ENCODE peak calls at places on chromosome 16, in seven cellular contexts. U is heart right ventricle, R is ovary, H is colonic mucosa, F is A549, N is stomach, D is heart left ventricle. M is an unnamed sample.

GRCh38 chr16:21300309-21301167 is 22.4 kb upstream of the CRYM start:
- DNase-seq in H (peak), R (peak), N (peak), U (peak), D (peak), F (peak), M (peak)

GRCh38 chr16:47728229-47728628 is 267.1 kb downstream of the PHKB start:
- DNase-seq in D (no peak), R (no peak), N (no peak), H (no peak), F (no peak), U (no peak), M (no peak)

GRCh38 chr16:557463-558297 is 2.5 kb upstream of the PRR35 start:
- DNase-seq in H (no peak), N (no peak), R (no peak), F (no peak), U (no peak), D (no peak), M (no peak)

GRCh38 chr16:81198635-81199034 is 39.9 kb upstream of the BCO1 start:
- DNase-seq in N (no peak), R (no peak), U (no peak), D (no peak), F (no peak), H (no peak), M (no peak)

GRCh38 chr16:81237282-81237681 is 1.2 kb upstream of the BCO1 start:
- DNase-seq in H (peak), U (peak), N (peak), F (no peak), D (peak), R (no peak), M (peak)

GRCh38 chr16:78782572-78782971 is 683.1 kb downstream of the WWOX start:
- DNase-seq in R (no peak), H (no peak), U (no peak), F (no peak), N (no peak), D (no peak), M (no peak)

GRCh38 chr16:19138601-19139000 is 24.8 kb downstream of the ITPRIPL2 start:
- DNase-seq in R (no peak), F (peak), D (peak), U (peak), H (peak), N (peak), M (no peak)

GRCh38 chr16:53840472-53840871 is 136.5 kb downstream of the FTO start:
- DNase-seq in U (no peak), H (no peak), F (no peak), N (no peak), D (no peak), R (no peak), M (no peak)

GRCh38 chr16:4320030-4320429 is 4.2 kb downstream of the GLIS2 start:
- DNase-seq in F (no peak), H (peak), U (no peak), D (peak), N (no peak), R (peak), M (no peak)

GRCh38 chr16:1584926-1585487 is 26.9 kb downstream of the IFT140 start:
- DNase-seq in H (no peak), R (no peak), F (no peak), U (no peak), D (no peak), N (no peak), M (no peak)

GRCh38 chr16:66585477-66586239 is 6.4 kb downstream of the CMTM2 start:
- DNase-seq in U (peak), H (no peak), F (no peak), N (no peak), D (no peak), R (no peak), M (no peak)

GRCh38 chr16:85362443-85362842 is 250.2 kb upstream of the CIBAR2 start:
- DNase-seq in H (no peak), N (no peak), F (no peak), U (no peak), D (no peak), R (no peak), M (no peak)

GRCh38 chr16:18839555-18839954 is 38.2 kb upstream of the ARL6IP1 start:
- DNase-seq in U (no peak), N (peak), H (peak), D (no peak), F (no peak), R (no peak), M (peak)

GRCh38 chr16:14186007-14186953 is 115.2 kb downstream of the MRTFB start:
- DNase-seq in U (peak), F (no peak), R (no peak), N (no peak), H (no peak), D (peak), M (no peak)

GRCh38 chr16:47565454-47565853 is 104.3 kb downstream of the PHKB start:
- DNase-seq in U (peak), H (peak), D (peak), F (no peak), R (no peak), N (no peak), M (no peak)

GRCh38 chr16:50235581-50235980 is 30.8 kb upstream of the ADCY7 start:
- DNase-seq in F (no peak), N (no peak), U (no peak), H (no peak), R (no peak), D (no peak), M (no peak)

GRCh38 chr16:55056585-55057520 is 126.2 kb downstream of the IRX5 start:
- DNase-seq in N (no peak), U (no peak), R (no peak), H (no peak), F (peak), D (peak), M (no peak)

GRCh38 chr16:73483934-73484712 is 436.2 kb upstream of the ZFHX3 start:
- DNase-seq in N (no peak), U (no peak), R (no peak), H (no peak), D (no peak), F (no peak), M (no peak)

GRCh38 chr16:58021661-58022551 is 3.6 kb upstream of the MMP15 start:
- DNase-seq in F (no peak), H (no peak), R (no peak), N (no peak), D (peak), U (no peak), M (peak)

GRCh38 chr16:83269541-83269940 is 538.2 kb upstream of the HSBP1 start:
- DNase-seq in H (no peak), F (no peak), R (no peak), U (no peak), N (no peak), D (no peak), M (no peak)

GRCh38 chr16:2082171-2082982 is 34.6 kb downstream of the TSC2 start:
- DNase-seq in U (peak), D (peak), H (peak), F (no peak), N (peak), R (peak), M (peak)

GRCh38 chr16:8581923-8582580 is 8.3 kb downstream of the TMEM114 start:
- DNase-seq in R (no peak), F (no peak), N (no peak), U (no peak), H (no peak), D (peak), M (no peak)

GRCh38 chr16:84247341-84247740 is 7.5 kb upstream of the KCNG4 start:
- DNase-seq in N (no peak), H (no peak), R (no peak), F (no peak), U (no peak), D (no peak), M (no peak)

GRCh38 chr16:85667841-85668413 is 20.8 kb downstream of the GINS2 start:
- DNase-seq in F (no peak), R (peak), D (no peak), U (no peak), H (no peak), N (no peak), M (no peak)

GRCh38 chr16:54540525-54541180 is 254.1 kb upstream of the IRX3 start:
- DNase-seq in U (no peak), H (peak), F (no peak), D (no peak), N (peak), R (no peak), M (no peak)

GRCh38 chr16:54296543-54296942 is 10.0 kb upstream of the IRX3 start:
- DNase-seq in N (no peak), D (no peak), H (no peak), U (no peak), F (no peak), R (no peak), M (no peak)

GRCh38 chr16:80466024-80466986 is 74.5 kb upstream of the DYNLRB2 start:
- DNase-seq in U (peak), F (peak), H (peak), D (peak), N (peak), R (peak), M (no peak)

GRCh38 chr16:66750279-66751134 is 902 bp downstream of the DYNC1LI2 start:
- DNase-seq in U (no peak), F (no peak), H (peak), D (no peak), R (no peak), N (no peak), M (no peak)

GRCh38 chr16:28180660-28181556 is 30.9 kb downstream of the XPO6 start:
- DNase-seq in R (no peak), U (no peak), F (no peak), N (no peak), H (no peak), D (no peak), M (no peak)

GRCh38 chr16:55568151-55568693 is 1.7 kb downstream of the CAPNS2 start:
- DNase-seq in U (no peak), R (no peak), N (no peak), F (no peak), D (no peak), H (no peak), M (peak)

GRCh38 chr16:67884-68789 is 4.3 kb downstream of the RHBDF1 start:
- DNase-seq in D (peak), N (no peak), R (no peak), H (no peak), U (no peak), F (no peak), M (no peak)

GRCh38 chr16:4718466-4718865 is 15.6 kb downstream of the ANKS3 start:
- DNase-seq in N (no peak), U (no peak), H (no peak), F (no peak), R (no peak), D (no peak), M (no peak)

GRCh38 chr16:50151744-50152143 is 1.4 kb upstream of the TENT4B start:
- DNase-seq in F (no peak), R (peak), N (no peak), H (no peak), D (no peak), U (no peak), M (no peak)

GRCh38 chr16:84199861-84200260 is 8.9 kb downstream of the ADAD2 start:
- DNase-seq in R (no peak), U (no peak), D (no peak), H (no peak), N (no peak), F (no peak), M (no peak)

GRCh38 chr16:51002889-51003490 is 148.1 kb downstream of the SALL1 start:
- DNase-seq in R (no peak), D (no peak), H (no peak), F (no peak), N (peak), U (peak), M (no peak)

GRCh38 chr16:85090166-85090565 is 22.1 kb downstream of the CIBAR2 start:
- DNase-seq in F (no peak), N (no peak), R (no peak), U (no peak), D (no peak), H (no peak), M (no peak)

GRCh38 chr16:71658771-71659170 is 32.8 kb downstream of the MARVELD3 start:
- DNase-seq in H (no peak), F (no peak), U (no peak), R (no peak), N (no peak), D (no peak), M (no peak)

GRCh38 chr16:2777231-2777902 is at the start of gene ELOB:
- DNase-seq in F (peak), N (peak), R (peak), D (peak), U (peak), H (peak), M (no peak)

GRCh38 chr16:67942200-67942509 is 1.8 kb downstream of the LCAT start:
- DNase-seq in H (no peak), D (no peak), U (no peak), N (no peak), R (peak), F (peak), M (no peak)

DNA sequence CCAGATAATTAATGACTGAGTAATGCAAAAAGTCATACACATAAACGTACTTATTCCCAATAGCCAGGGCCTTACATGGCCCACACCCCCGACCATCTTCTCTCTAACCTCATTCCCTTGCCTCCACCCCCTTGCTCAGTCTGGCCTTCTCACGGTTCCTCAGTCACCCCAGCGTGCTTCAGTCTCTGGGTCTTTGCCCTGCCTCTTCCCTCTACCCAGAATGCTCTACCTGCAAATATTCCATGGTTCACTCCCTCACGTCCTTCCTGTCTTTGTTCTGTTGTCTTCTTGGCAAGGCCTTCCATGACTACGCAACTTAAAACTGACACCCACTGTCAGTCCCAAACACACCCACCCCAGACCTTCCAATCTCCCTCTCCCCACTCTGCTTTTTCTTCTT is 468.3 kb downstream of the GRIN2A start:
- DNase-seq in H (no peak), U (no peak), D (no peak), F (no peak), R (no peak), N (no peak), M (no peak)
- H3K27ac ChIP-seq in H (no peak), U (no peak), D (no peak), F (no peak), R (no peak), N (no peak), M (no peak)

DNA sequence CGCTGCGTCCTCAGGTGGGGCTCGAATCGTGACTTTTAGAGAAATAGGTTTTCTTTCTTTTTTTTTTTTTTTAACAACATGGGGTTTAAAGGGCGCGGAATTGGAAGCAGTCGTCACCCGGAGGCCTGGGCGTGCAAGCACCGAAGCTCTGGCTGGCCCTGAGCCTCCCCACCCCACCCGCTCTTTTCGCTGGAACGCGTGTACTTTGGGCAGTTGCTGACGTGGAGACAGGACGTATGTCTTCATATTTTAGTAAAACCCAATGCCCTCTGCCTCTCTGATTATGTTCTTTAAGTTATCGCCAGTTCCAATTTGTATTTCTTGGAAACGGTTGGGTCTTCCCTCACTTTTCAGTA is 552 bp upstream of the C16orf95 start:
- DNase-seq in D (peak), R (peak), F (peak), U (peak), H (peak), N (peak), M (no peak)
- H3K27ac ChIP-seq in D (peak), R (peak), F (peak), U (peak), H (peak), N (peak), M (peak)

DNA sequence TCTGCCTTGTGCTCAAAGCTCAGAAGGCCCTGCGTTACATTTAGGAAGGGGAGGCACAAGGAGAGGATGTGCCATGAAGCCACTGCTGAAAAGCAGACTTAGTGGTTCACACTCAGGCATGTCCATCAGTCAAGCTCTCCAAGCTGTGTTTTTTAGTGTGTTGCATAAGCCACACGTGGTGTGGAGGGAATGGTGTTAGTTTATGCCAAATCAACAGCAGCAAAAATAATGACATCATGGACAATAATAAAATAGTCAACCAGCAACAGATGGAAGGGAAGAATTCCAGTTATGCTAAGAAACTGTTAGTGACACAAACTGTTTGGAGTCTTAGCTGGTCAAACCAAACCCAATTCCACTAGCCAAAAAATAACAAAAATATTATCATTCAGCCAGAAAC is 438.3 kb downstream of the NPIPA7 start:
- DNase-seq in F (no peak), R (no peak), U (no peak), D (no peak), N (no peak), H (no peak), M (no peak)
- H3K27ac ChIP-seq in F (no peak), R (no peak), U (no peak), D (no peak), N (no peak), H (no peak), M (no peak)

GRCh38 chr16:30760577-30761426 is 1.1 kb downstream of the CFAP119 start:
- DNase-seq in F (no peak), D (no peak), U (no peak), R (no peak), H (no peak), N (no peak), M (no peak)

GRCh38 chr16:30760160-30760559 is 1.7 kb downstream of the CFAP119 start:
- DNase-seq in H (no peak), D (no peak), F (no peak), U (no peak), N (no peak), R (peak), M (no peak)

GRCh38 chr16:30762991-30763725 is 1.0 kb downstream of the RNF40 start:
- DNase-seq in U (no peak), N (no peak), R (peak), F (no peak), H (no peak), D (no peak), M (no peak)

GRCh38 chr16:30761928-30762902 is at the start of the genes CFAP119 and RNF40:
- DNase-seq in U (peak), R (peak), H (peak), D (peak), N (peak), F (peak), M (peak)

DNA sequence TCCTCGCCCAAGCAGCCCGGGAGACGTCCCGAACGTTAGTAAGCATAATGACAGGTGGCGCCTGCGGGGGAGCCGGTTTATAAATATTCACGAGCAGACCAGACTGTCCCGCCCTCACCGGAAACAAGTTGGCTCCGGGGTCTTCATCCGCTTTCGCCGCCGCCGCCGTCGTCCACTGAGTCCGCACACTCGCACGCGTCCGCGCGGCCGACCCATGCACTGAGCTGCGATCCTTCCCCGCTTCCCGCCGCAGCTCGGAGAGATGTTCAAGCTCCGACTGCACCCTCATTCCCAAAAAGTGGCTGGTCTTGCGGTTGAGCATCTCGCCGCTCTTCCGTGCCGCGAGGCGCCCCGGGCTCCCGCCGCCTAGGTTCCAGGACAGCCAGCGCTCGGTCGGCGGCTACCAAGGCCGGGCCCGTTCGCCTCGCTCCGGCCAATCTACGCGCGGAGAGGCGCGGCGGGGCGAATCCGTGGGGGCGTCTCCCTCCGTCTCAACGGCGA is 385 bp downstream of the CFAP119 start:
- DNase-seq in F (no peak), N (no peak), U (no peak), R (peak), H (peak), D (no peak), M (no peak)
- H3K27ac ChIP-seq in F (peak), N (peak), U (peak), R (peak), H (peak), D (peak), M (peak)

GRCh38 chr16:65294154-65294553 is 172.3 kb upstream of the CDH11 start:
- DNase-seq in R (no peak), N (no peak), U (no peak), H (no peak), F (no peak), D (no peak), M (no peak)

GRCh38 chr16:65294708-65295107 is 172.8 kb upstream of the CDH11 start:
- DNase-seq in D (no peak), F (no peak), N (no peak), R (peak), U (no peak), H (no peak), M (no peak)

GRCh38 chr16:65301029-65301428 is 179.2 kb upstream of the CDH11 start:
- DNase-seq in R (no peak), H (no peak), U (no peak), F (no peak), N (no peak), D (no peak), M (no peak)

GRCh38 chr16:65297453-65297852 is 175.6 kb upstream of the CDH11 start:
- DNase-seq in N (no peak), R (no peak), U (no peak), H (no peak), F (no peak), D (no peak), M (no peak)

DNA sequence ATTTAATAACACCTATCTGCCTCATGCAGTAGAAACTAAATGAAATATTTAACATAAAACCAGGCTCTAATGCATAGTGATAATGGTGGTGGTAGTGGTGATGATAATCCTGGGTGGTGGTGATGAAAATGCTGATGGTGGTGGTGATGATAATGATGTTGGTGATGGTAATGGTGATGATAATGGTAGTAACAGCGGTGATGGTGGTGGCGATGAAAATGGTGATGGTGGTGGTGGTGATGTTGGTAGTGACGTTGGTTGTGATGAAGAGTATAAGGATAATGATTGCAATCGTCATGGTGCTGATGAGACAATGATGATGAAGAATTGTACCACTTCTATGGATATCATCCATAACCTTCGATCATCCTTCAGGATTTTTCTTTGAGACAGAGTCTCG is 173.7 kb upstream of the CDH11 start:
- DNase-seq in R (no peak), D (no peak), H (no peak), U (no peak), N (no peak), F (no peak), M (no peak)
- H3K27ac ChIP-seq in R (no peak), D (no peak), H (no peak), U (no peak), N (no peak), F (no peak), M (no peak)

DNA sequence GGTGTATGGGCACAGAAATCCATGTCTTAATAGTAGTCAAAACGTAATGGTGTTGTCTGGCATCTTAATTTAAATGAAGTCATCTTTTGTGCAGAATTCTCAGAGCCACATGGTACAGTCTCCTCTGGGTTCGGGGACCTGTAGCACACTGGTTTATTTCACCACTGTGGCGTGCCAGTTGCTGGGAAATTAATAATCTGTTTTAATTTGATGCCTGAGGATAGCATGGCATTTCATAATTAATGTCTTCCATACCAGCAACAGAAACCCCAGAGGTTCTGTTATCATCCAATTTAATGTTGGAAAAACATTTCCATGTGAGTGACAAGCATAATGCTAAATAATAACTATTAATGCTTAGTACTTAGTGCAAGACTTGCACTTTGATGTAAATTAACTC is 51.0 kb downstream of the SNX29 start:
- DNase-seq in U (no peak), N (no peak), D (no peak), H (no peak), F (no peak), R (no peak), M (no peak)
- H3K27ac ChIP-seq in U (no peak), N (no peak), D (no peak), H (no peak), F (no peak), R (no peak), M (peak)